ENCODE peak calls at places on chromosome 6, in seven cellular contexts. L is right atrium auricular region; I is GM10248; S is ovary; C is A549; V is activated CD4-positive, alpha-beta T cell treated with anti-CD3 and anti-CD28 coated beads, Interleukin-2, amount 50 U/mL, for 48 hours; G is GM12891. W is an unnamed sample.

GRCh38 chr6:139736507-139736906 is 362.1 kb upstream of the CITED2 start:
- DNase-seq in G (no peak), V (no peak), L (no peak), S (no peak), C (no peak), I (no peak), W (no peak)

GRCh38 chr6:2982464-2983121 is 11.2 kb upstream of the SERPINB6 start:
- DNase-seq in G (no peak), I (no peak), S (no peak), V (no peak), L (no peak), C (no peak), W (no peak)

GRCh38 chr6:108897371-108897770 is 49.1 kb downstream of the ARMC2 start:
- DNase-seq in I (no peak), L (no peak), C (no peak), S (no peak), V (no peak), G (no peak), W (no peak)

GRCh38 chr6:135066806-135067205 is 12.2 kb upstream of the HBS1L start:
- DNase-seq in V (peak; percentile 21), C (no peak), S (no peak), I (no peak), G (no peak), L (no peak), W (no peak)

GRCh38 chr6:29827579-29828470 is at the start of gene HLA-G:
- DNase-seq in I (no peak), S (no peak), L (no peak), C (no peak), G (no peak), V (no peak), W (no peak)

GRCh38 chr6:140537834-140538680 is 1163.6 kb upstream of the CITED2 start:
- DNase-seq in G (no peak), S (no peak), C (peak; percentile 3), L (peak; percentile 62), V (no peak), I (no peak), W (no peak)

GRCh38 chr6:109867009-109867969 is 110.8 kb upstream of the GPR6 start:
- DNase-seq in S (peak; percentile 83), L (peak; percentile 68), V (no peak), I (no peak), C (no peak), G (no peak), W (no peak)

GRCh38 chr6:26251354-26252081 is 113.5 kb upstream of the BTN3A2 start:
- DNase-seq in G (no peak), L (no peak), I (peak; percentile 76), V (peak; percentile 69), S (no peak), C (no peak), W (no peak)

GRCh38 chr6:94894300-94894699 is 683.0 kb upstream of the MANEA start:
- DNase-seq in C (no peak), L (no peak), G (no peak), S (no peak), V (no peak), I (no peak), W (no peak)

GRCh38 chr6:78243519-78243918 is 590.7 kb downstream of the MEI4 start:
- DNase-seq in S (no peak), I (no peak), L (no peak), G (no peak), C (no peak), V (no peak), W (no peak)

GRCh38 chr6:386688-387266 is 4.8 kb upstream of the IRF4 start:
- DNase-seq in L (no peak), V (no peak), C (no peak), I (no peak), S (no peak), G (no peak), W (no peak)

GRCh38 chr6:111423960-111424846 is 58.8 kb downstream of the REV3L start:
- DNase-seq in L (no peak), G (no peak), S (no peak), C (no peak), V (no peak), I (no peak), W (no peak)

GRCh38 chr6:101633081-101633480 is 239.6 kb downstream of the GRIK2 start:
- DNase-seq in G (no peak), L (no peak), V (no peak), I (no peak), C (no peak), S (no peak), W (no peak)

GRCh38 chr6:43250992-43251373 is 7.7 kb downstream of the TTBK1 start:
- DNase-seq in G (no peak), L (no peak), I (no peak), V (no peak), S (no peak), C (no peak), W (no peak)

GRCh38 chr6:141675957-141676356 is 456.8 kb upstream of the GJE1 start:
- DNase-seq in I (no peak), L (no peak), S (no peak), C (no peak), V (no peak), G (no peak), W (no peak)

GRCh38 chr6:153170511-153170910 is 39.4 kb upstream of the RGS17 start:
- DNase-seq in V (no peak), G (no peak), I (no peak), S (no peak), L (no peak), C (peak; percentile 21), W (no peak)

GRCh38 chr6:31529329-31530150 is 778 bp downstream of the MCCD1 start:
- DNase-seq in V (no peak), C (no peak), I (no peak), S (no peak), G (no peak), L (no peak), W (no peak)

GRCh38 chr6:111712398-111712797 is 106.7 kb upstream of the TRAF3IP2 start:
- DNase-seq in L (peak; percentile 58), V (no peak), C (no peak), I (no peak), G (no peak), S (no peak), W (no peak)

GRCh38 chr6:111950661-111951426 is 77.6 kb upstream of the FYN start:
- DNase-seq in I (no peak), L (no peak), G (no peak), S (peak; percentile 21), V (no peak), C (no peak), W (no peak)

GRCh38 chr6:167668019-167668753 is 158.5 kb upstream of the AFDN start:
- DNase-seq in G (no peak), V (no peak), I (no peak), L (no peak), C (no peak), S (no peak), W (no peak)

GRCh38 chr6:123329337-123329736 is 307.4 kb downstream of the TRDN start:
- DNase-seq in L (no peak), S (no peak), I (no peak), C (no peak), G (no peak), V (no peak), W (no peak)

GRCh38 chr6:53161481-53162009 is 12.9 kb upstream of the GCM1 start:
- DNase-seq in I (no peak), C (no peak), V (no peak), L (no peak), S (no peak), G (no peak), W (no peak)

GRCh38 chr6:158560787-158561246 is 926 bp downstream of the TMEM181 start:
- DNase-seq in C (no peak), V (peak; percentile 20), I (no peak), S (peak; percentile 26), G (no peak), L (no peak), W (no peak)

GRCh38 chr6:53361549-53362031 is 12.8 kb upstream of the ELOVL5 start:
- DNase-seq in V (peak; percentile 24), L (no peak), S (no peak), G (no peak), I (no peak), C (no peak), W (no peak)

GRCh38 chr6:141539617-141540016 is 593.1 kb upstream of the GJE1 start:
- DNase-seq in G (no peak), S (no peak), V (no peak), C (no peak), L (no peak), I (no peak), W (no peak)

GRCh38 chr6:71387179-71387578 is 98.6 kb downstream of the OGFRL1 start:
- DNase-seq in L (no peak), S (no peak), C (no peak), V (no peak), G (no peak), I (no peak), W (no peak)

GRCh38 chr6:111832833-111833418 is 40.3 kb downstream of the FYN start:
- DNase-seq in S (no peak), C (no peak), L (no peak), V (no peak), G (no peak), I (no peak), W (no peak)